ENCODE peak calls at places on chromosomes 6 and 20, in five cellular contexts. D is RWPE2, O is H9, Z is upper lobe of right lung, N is GM23338. Y is an unnamed sample.

GRCh38 chr6:139732451-139732850 is 358.0 kb upstream of the CITED2 start:
- DNase-seq in N (no peak), Z (no peak), O (no peak), D (no peak), Y (no peak)

GRCh38 chr6:169302716-169303115 is 49.1 kb upstream of the THBS2 start:
- DNase-seq in D (no peak), N (no peak), Z (no peak), O (no peak), Y (no peak)

GRCh38 chr6:168128631-168129291 is 49.7 kb upstream of the FRMD1 start:
- DNase-seq in Z (no peak), N (no peak), D (no peak), O (no peak), Y (no peak)

GRCh38 chr6:157861184-157861583 is 38.1 kb downstream of the SNX9 start:
- DNase-seq in O (no peak), Z (no peak), D (no peak), N (no peak), Y (no peak)

GRCh38 chr6:105753184-105754097 is 332.7 kb upstream of the PRDM1 start:
- DNase-seq in Z (no peak), D (no peak), O (no peak), N (peak; percentile 67), Y (no peak)

GRCh38 chr6:41371461-41371991 is 36.1 kb downstream of the NCR2 start:
- DNase-seq in Z (peak; percentile 73), N (peak; percentile 82), O (peak; percentile 73), D (no peak), Y (no peak)

GRCh38 chr6:111614833-111615582 is 9.3 kb upstream of the TRAF3IP2 start:
- DNase-seq in Z (peak; percentile 74), N (peak; percentile 88), O (peak; percentile 87), D (no peak), Y (no peak)

GRCh38 chr6:87879144-87879861 is 168.3 kb upstream of the SPACA1 start:
- DNase-seq in N (no peak), Z (no peak), D (no peak), O (no peak), Y (peak; percentile 20)

GRCh38 chr6:108492131-108492766 is 68.5 kb upstream of the FOXO3 start:
- DNase-seq in Z (no peak), D (no peak), O (no peak), N (peak; percentile 46), Y (peak; percentile 33)

GRCh38 chr6:39962831-39963230 is 28.6 kb upstream of the MOCS1 start:
- DNase-seq in N (no peak), Z (no peak), D (no peak), O (no peak), Y (no peak)

GRCh38 chr20:62122659-62123449 is 579 bp downstream of the LSM14B start:
- DNase-seq in N (peak; percentile 45), Z (peak; percentile 83), O (no peak), D (peak; percentile 87), Y (peak; percentile 55)

GRCh38 chr20:25247666-25248500 is at the start of gene PYGB:
- DNase-seq in N (peak; percentile 86), O (peak; percentile 82), D (no peak), Z (peak; percentile 92), Y (peak; percentile 95)

GRCh38 chr20:25248501-25249172 is 752 bp downstream of the PYGB start:
- DNase-seq in O (peak; percentile 54), N (peak; percentile 60), Z (peak; percentile 75), D (no peak), Y (peak; percentile 52)

GRCh38 chr20:25246182-25246943 is 1.5 kb upstream of the PYGB start:
- DNase-seq in N (no peak), O (peak; percentile 8), D (no peak), Z (no peak), Y (no peak)

GRCh38 chr20:25245461-25245860 is 2.4 kb upstream of the PYGB start:
- DNase-seq in Z (no peak), D (no peak), N (no peak), O (peak; percentile 17), Y (no peak)

DNA sequence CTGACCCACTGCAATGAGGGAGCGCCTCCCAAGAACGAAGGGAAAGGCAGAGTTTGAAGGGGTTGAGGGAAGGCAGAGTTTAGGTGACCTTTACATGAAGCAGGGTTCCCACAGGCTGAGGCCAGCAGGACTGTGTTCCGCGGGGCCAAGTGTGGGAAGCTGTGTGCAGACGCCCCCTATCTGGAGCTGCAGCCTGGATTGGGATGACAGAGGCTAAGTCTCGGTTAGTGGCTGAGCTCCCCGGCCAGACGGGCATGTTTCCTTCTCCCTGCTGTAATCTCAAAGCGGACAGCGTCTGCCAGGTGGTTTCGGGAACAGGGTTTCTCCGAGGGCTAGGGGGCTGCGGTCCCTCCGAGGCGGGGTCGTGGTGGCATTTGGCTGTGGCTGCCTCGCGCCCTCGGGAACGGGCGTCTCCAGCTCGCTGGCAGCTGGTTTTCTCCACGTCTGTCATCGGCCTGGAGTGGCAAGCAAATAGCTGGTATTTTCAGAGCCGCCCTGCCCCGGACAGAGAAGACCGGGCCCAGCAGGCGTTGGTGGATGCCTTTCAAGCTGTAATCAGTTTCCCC is 702 bp upstream of the PYGB start:
- DNase-seq in N (peak; percentile 81), Z (peak; percentile 82), D (no peak), O (peak; percentile 82), Y (no peak)
- TF ChIP-seq CTCF in N (peak; percentile 69), Z (peak; percentile 51), D (peak; percentile 82), O (peak; percentile 64), Y (peak; percentile 22)

DNA sequence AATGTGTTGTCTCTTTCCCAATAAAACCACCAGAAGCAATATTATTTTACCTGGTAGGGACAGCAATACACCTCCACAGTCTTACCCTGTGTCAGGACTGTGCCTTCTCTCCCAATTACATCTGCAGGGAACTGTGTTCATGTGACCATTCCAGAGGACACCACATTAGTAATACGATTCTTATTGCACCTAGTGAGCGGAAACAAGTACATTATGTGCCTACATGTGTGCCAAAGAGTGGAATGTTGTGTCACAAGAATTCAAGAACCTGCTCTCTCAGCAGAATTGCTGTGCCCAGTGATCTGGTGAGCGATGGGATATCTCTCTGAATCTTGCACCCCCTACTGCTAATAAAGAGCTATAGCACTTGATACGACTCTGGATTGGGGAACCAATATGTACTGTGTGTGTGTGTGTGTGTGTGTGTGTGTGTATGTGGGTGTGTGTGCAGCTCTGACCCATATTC is 57.4 kb upstream of the FOXC1 start:
- DNase-seq in N (peak; percentile 71), O (no peak), Z (no peak), D (no peak), Y (no peak)
- TF ChIP-seq CTCF in N (peak; percentile 60), O (peak; percentile 52), Z (peak; percentile 23), D (no peak), Y (peak; percentile 29)

GRCh38 chr6:1995521-1996110 is 249.8 kb downstream of the GMDS start:
- DNase-seq in D (no peak), O (no peak), N (peak; percentile 18), Z (no peak), Y (no peak)
- TF ChIP-seq CTCF in D (no peak), O (no peak), N (no peak), Z (no peak), Y (no peak)

GRCh38 chr6:52189974-52190373 is 3.8 kb downstream of the IL17A start:
- DNase-seq in N (peak; percentile 65), Z (no peak), O (no peak), D (no peak), Y (no peak)

GRCh38 chr6:52187098-52187497 is 923 bp downstream of the IL17A start:
- DNase-seq in Z (no peak), O (no peak), N (no peak), D (no peak), Y (no peak)

GRCh38 chr6:52195886-52196285 is 9.7 kb downstream of the IL17A start:
- DNase-seq in O (no peak), D (no peak), Z (no peak), N (no peak), Y (no peak)

GRCh38 chr6:52190409-52190808 is 4.2 kb downstream of the IL17A start:
- DNase-seq in Z (no peak), N (no peak), D (no peak), O (no peak), Y (no peak)

GRCh38 chr6:52191824-52192223 is 5.6 kb downstream of the IL17A start:
- DNase-seq in O (no peak), Z (no peak), D (no peak), N (no peak), Y (no peak)
- TF ChIP-seq CTCF in O (no peak), Z (no peak), D (no peak), N (no peak), Y (no peak)

DNA sequence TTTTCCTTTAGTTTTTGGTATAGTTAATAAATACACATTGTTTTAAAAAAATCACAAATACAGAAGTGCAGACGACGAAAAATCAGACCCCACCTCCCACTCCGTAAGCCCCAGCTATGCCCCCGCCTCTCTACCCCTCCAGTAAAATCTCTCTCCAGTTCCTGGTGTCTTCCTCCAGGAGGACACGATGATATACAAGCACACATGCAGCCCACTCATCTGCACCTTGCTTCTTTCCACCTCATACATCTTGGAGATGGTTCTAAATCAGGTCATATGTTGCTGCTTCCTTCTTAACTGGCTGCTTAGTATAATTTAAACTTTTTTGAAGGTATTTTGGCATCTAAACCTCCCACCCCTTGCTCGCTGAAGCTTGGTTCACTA is 2.7 kb downstream of the BMP7 start:
- DNase-seq in O (no peak), D (no peak), Z (no peak), N (no peak), Y (no peak)
- TF ChIP-seq CTCF in O (no peak), D (no peak), Z (no peak), N (no peak), Y (no peak)

GRCh38 chr6:13836170-13836569 is 21.8 kb upstream of the MCUR1 start:
- DNase-seq in N (no peak), Z (no peak), O (no peak), D (no peak), Y (no peak)
- TF ChIP-seq CTCF in N (no peak), Z (no peak), O (no peak), D (no peak), Y (no peak)

GRCh38 chr6:134665029-134665723 is 284.7 kb downstream of the ALDH8A1 start:
- DNase-seq in O (no peak), N (no peak), D (no peak), Z (no peak), Y (no peak)
- TF ChIP-seq CTCF in O (no peak), N (no peak), D (no peak), Z (no peak), Y (no peak)

DNA sequence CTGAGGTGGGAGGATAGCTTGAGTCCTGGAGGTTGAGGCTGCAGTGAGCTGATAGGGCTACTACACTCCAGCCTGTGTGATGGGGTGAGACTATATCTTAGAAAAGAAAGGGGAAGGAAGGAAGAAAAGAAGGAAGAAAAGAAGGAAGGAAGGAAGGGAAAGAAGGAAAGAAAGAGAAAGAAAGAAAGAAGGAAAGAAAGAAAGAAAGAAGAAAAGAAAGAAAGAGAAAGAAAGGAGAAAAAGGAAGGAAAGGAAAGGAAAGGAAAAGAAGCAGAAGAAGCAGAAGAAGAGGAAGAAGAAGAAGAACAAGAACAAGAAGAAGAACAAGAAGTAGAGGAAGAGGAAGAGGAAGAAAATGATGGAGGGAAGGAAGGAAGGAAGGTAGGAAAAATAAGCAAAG is 1130.2 kb upstream of the MAP3K7 start:
- DNase-seq in D (no peak), Z (no peak), O (no peak), N (no peak), Y (no peak)
- TF ChIP-seq CTCF in D (no peak), Z (no peak), O (no peak), N (no peak), Y (no peak)

Y was measured in GM10248.